ENCODE peak calls at places on chromosomes 5 and 9, in seven cellular contexts. One of them, this sample, is unnamed.

GRCh38 chr5:134938020-134938419 is 29.7 kb upstream of the CATSPER3 start:
- DNase-seq in tibial artery: no peak
- DNase-seq in esophagus muscularis mucosa: no peak
- DNase-seq in A673: no peak
- DNase-seq in psoas muscle: no peak
- DNase-seq in AG20443: no peak
- DNase-seq in T-cell: no peak
- DNase-seq in this sample: no peak

GRCh38 chr9:115200711-115201505 is 83.0 kb upstream of the TNC start:
- DNase-seq in tibial artery: peak; percentile 40
- DNase-seq in esophagus muscularis mucosa: no peak
- DNase-seq in A673: no peak
- DNase-seq in psoas muscle: no peak
- DNase-seq in AG20443: peak; percentile 62
- DNase-seq in T-cell: no peak
- DNase-seq in this sample: no peak

GRCh38 chr9:88041447-88041846 is 67.1 kb upstream of the CDK20 start:
- DNase-seq in tibial artery: no peak
- DNase-seq in esophagus muscularis mucosa: no peak
- DNase-seq in A673: peak; percentile 42
- DNase-seq in psoas muscle: no peak
- DNase-seq in AG20443: peak; percentile 29
- DNase-seq in T-cell: no peak
- DNase-seq in this sample: no peak

GRCh38 chr5:41532485-41532884 is 22.1 kb upstream of the PLCXD3 start:
- DNase-seq in tibial artery: no peak
- DNase-seq in esophagus muscularis mucosa: no peak
- DNase-seq in A673: no peak
- DNase-seq in psoas muscle: no peak
- DNase-seq in AG20443: no peak
- DNase-seq in T-cell: no peak
- DNase-seq in this sample: no peak

GRCh38 chr5:91474201-91474600 is 91.1 kb upstream of the ARRDC3 start:
- DNase-seq in tibial artery: no peak
- DNase-seq in esophagus muscularis mucosa: no peak
- DNase-seq in A673: no peak
- DNase-seq in psoas muscle: no peak
- DNase-seq in AG20443: no peak
- DNase-seq in T-cell: no peak
- DNase-seq in this sample: no peak

GRCh38 chr5:123805300-123805699 is 293.3 kb downstream of the CSNK1G3 start:
- DNase-seq in tibial artery: no peak
- DNase-seq in esophagus muscularis mucosa: no peak
- DNase-seq in A673: no peak
- DNase-seq in psoas muscle: no peak
- DNase-seq in AG20443: no peak
- DNase-seq in T-cell: no peak
- DNase-seq in this sample: no peak

GRCh38 chr9:76112151-76112550 is 221.7 kb downstream of the PCSK5 start:
- DNase-seq in tibial artery: no peak
- DNase-seq in esophagus muscularis mucosa: no peak
- DNase-seq in A673: no peak
- DNase-seq in psoas muscle: no peak
- DNase-seq in AG20443: no peak
- DNase-seq in T-cell: no peak
- DNase-seq in this sample: no peak

GRCh38 chr5:437281-437771 is 5.7 kb upstream of the EXOC3 start:
- DNase-seq in tibial artery: peak; percentile 12
- DNase-seq in esophagus muscularis mucosa: no peak
- DNase-seq in A673: no peak
- DNase-seq in psoas muscle: peak; percentile 25
- DNase-seq in AG20443: no peak
- DNase-seq in T-cell: no peak
- DNase-seq in this sample: no peak

GRCh38 chr5:123785160-123786001 is 273.4 kb downstream of the CSNK1G3 start:
- DNase-seq in tibial artery: no peak
- DNase-seq in esophagus muscularis mucosa: no peak
- DNase-seq in A673: peak; percentile 5
- DNase-seq in psoas muscle: no peak
- DNase-seq in AG20443: peak; percentile 15
- DNase-seq in T-cell: no peak
- DNase-seq in this sample: no peak

GRCh38 chr5:9467199-9468069 is 78.4 kb downstream of the SEMA5A start:
- DNase-seq in tibial artery: no peak
- DNase-seq in esophagus muscularis mucosa: peak; percentile 87
- DNase-seq in A673: no peak
- DNase-seq in psoas muscle: no peak
- DNase-seq in AG20443: no peak
- DNase-seq in T-cell: no peak
- DNase-seq in this sample: no peak

GRCh38 chr5:110536120-110537115 is 190.1 kb downstream of the TMEM232 start:
- DNase-seq in tibial artery: no peak
- DNase-seq in esophagus muscularis mucosa: no peak
- DNase-seq in A673: no peak
- DNase-seq in psoas muscle: no peak
- DNase-seq in AG20443: peak; percentile 17
- DNase-seq in T-cell: no peak
- DNase-seq in this sample: no peak

GRCh38 chr5:14357441-14357840 is 214.3 kb downstream of the TRIO start:
- DNase-seq in tibial artery: no peak
- DNase-seq in esophagus muscularis mucosa: no peak
- DNase-seq in A673: no peak
- DNase-seq in psoas muscle: no peak
- DNase-seq in AG20443: no peak
- DNase-seq in T-cell: no peak
- DNase-seq in this sample: no peak

GRCh38 chr9:89839427-89839826 is 234.6 kb downstream of the GADD45G start:
- DNase-seq in tibial artery: no peak
- DNase-seq in esophagus muscularis mucosa: peak; percentile 79
- DNase-seq in A673: no peak
- DNase-seq in psoas muscle: no peak
- DNase-seq in AG20443: no peak
- DNase-seq in T-cell: no peak
- DNase-seq in this sample: no peak

GRCh38 chr9:121261107-121261460 is 6.9 kb upstream of the GSN start:
- DNase-seq in tibial artery: no peak
- DNase-seq in esophagus muscularis mucosa: no peak
- DNase-seq in A673: peak; percentile 93
- DNase-seq in psoas muscle: no peak
- DNase-seq in AG20443: peak; percentile 48
- DNase-seq in T-cell: no peak
- DNase-seq in this sample: no peak

GRCh38 chr5:2659071-2659470 is 92.4 kb downstream of the IRX2 start:
- DNase-seq in tibial artery: no peak
- DNase-seq in esophagus muscularis mucosa: no peak
- DNase-seq in A673: no peak
- DNase-seq in psoas muscle: no peak
- DNase-seq in AG20443: no peak
- DNase-seq in T-cell: no peak
- DNase-seq in this sample: no peak

GRCh38 chr9:134739660-134739968 is 98.0 kb downstream of the COL5A1 start:
- DNase-seq in tibial artery: no peak
- DNase-seq in esophagus muscularis mucosa: no peak
- DNase-seq in A673: no peak
- DNase-seq in psoas muscle: no peak
- DNase-seq in AG20443: no peak
- DNase-seq in T-cell: no peak
- DNase-seq in this sample: no peak

GRCh38 chr9:113931140-113931539 is 55.0 kb downstream of the ZNF618 start:
- DNase-seq in tibial artery: no peak
- DNase-seq in esophagus muscularis mucosa: peak; percentile 62
- DNase-seq in A673: no peak
- DNase-seq in psoas muscle: no peak
- DNase-seq in AG20443: no peak
- DNase-seq in T-cell: no peak
- DNase-seq in this sample: no peak

This sample was measured in T follicular helper cell.